ENCODE peak calls at places on chromosomes 7 and 10, in eight cellular contexts. B is adrenal gland, H is GM12878, O is H7, C is brain microvascular endothelial cell, J is lower lobe of right lung, N is IMR-90, T is heart right ventricle. L is an unnamed sample.

GRCh38 chr7:29884399-29885272 is 78.3 kb downstream of the WIPF3 start:
- DNase-seq in B (no peak), H (no peak), O (no peak), C (no peak), J (no peak), N (no peak), T (no peak), L (no peak)

GRCh38 chr10:22805304-22805703 is 90.9 kb upstream of the PIP4K2A start:
- DNase-seq in B (peak; percentile 10), H (no peak), O (no peak), C (no peak), J (no peak), N (peak; percentile 58), T (no peak), L (no peak)

GRCh38 chr10:29874604-29875269 is 184.6 kb downstream of the JCAD start:
- DNase-seq in B (no peak), H (no peak), O (no peak), C (no peak), J (no peak), N (no peak), T (no peak), L (no peak)

GRCh38 chr10:43192824-43193223 is 54.6 kb downstream of the CSGALNACT2 start:
- DNase-seq in B (no peak), H (no peak), O (peak; percentile 39), C (no peak), J (no peak), N (no peak), T (peak; percentile 2), L (no peak)

GRCh38 chr10:122112625-122113160 is 123.7 kb downstream of the TACC2 start:
- DNase-seq in B (peak; percentile 93), H (no peak), O (peak; percentile 97), C (peak; percentile 90), J (peak; percentile 91), N (peak; percentile 96), T (peak; percentile 87), L (no peak)

GRCh38 chr7:108455524-108455832 is 758 bp downstream of the NRCAM start:
- DNase-seq in B (no peak), H (no peak), O (no peak), C (no peak), J (no peak), N (no peak), T (no peak), L (no peak)

GRCh38 chr7:68488366-68489060 is 1109.8 kb upstream of the AUTS2 start:
- DNase-seq in B (peak; percentile 4), H (no peak), O (no peak), C (no peak), J (no peak), N (no peak), T (no peak), L (no peak)

GRCh38 chr7:140672382-140673062 is at the start of gene ADCK2:
- DNase-seq in B (peak; percentile 55), H (no peak), O (peak; percentile 98), C (no peak), J (peak; percentile 76), N (no peak), T (peak; percentile 40), L (peak; percentile 73)

GRCh38 chr7:157276091-157276561 is 60.7 kb upstream of the DNAJB6 start:
- DNase-seq in B (no peak), H (no peak), O (peak; percentile 82), C (no peak), J (no peak), N (no peak), T (no peak), L (no peak)

GRCh38 chr10:114513397-114513796 is 109.1 kb upstream of the AFAP1L2 start:
- DNase-seq in B (no peak), H (no peak), O (no peak), C (no peak), J (no peak), N (no peak), T (no peak), L (no peak)

GRCh38 chr10:19659920-19660655 is 156.1 kb upstream of the PLXDC2 start:
- DNase-seq in B (no peak), H (no peak), O (no peak), C (peak; percentile 51), J (no peak), N (peak; percentile 37), T (no peak), L (no peak)

GRCh38 chr10:124611738-124612137 is 132.4 kb downstream of the FAM53B start:
- DNase-seq in B (no peak), H (no peak), O (no peak), C (no peak), J (peak; percentile 63), N (no peak), T (no peak), L (no peak)

GRCh38 chr10:22714524-22715289 is at the start of gene PIP4K2A:
- DNase-seq in B (peak; percentile 77), H (no peak), O (peak; percentile 87), C (peak; percentile 21), J (peak; percentile 85), N (peak; percentile 67), T (peak; percentile 71), L (peak; percentile 89)

GRCh38 chr10:1109795-1110673 is 53.8 kb downstream of the WDR37 start:
- DNase-seq in B (peak; percentile 62), H (peak; percentile 53), O (peak; percentile 90), C (peak; percentile 79), J (no peak), N (peak; percentile 87), T (no peak), L (peak; percentile 65)

GRCh38 chr10:1107679-1108078 is 51.5 kb downstream of the WDR37 start:
- DNase-seq in B (no peak), H (no peak), O (no peak), C (no peak), J (no peak), N (no peak), T (no peak), L (no peak)

GRCh38 chr10:1104971-1105370 is 48.8 kb downstream of the WDR37 start:
- DNase-seq in B (no peak), H (no peak), O (no peak), C (no peak), J (no peak), N (no peak), T (no peak), L (no peak)

GRCh38 chr10:1103551-1103950 is 47.4 kb downstream of the WDR37 start:
- DNase-seq in B (no peak), H (no peak), O (no peak), C (no peak), J (no peak), N (no peak), T (no peak), L (no peak)

DNA sequence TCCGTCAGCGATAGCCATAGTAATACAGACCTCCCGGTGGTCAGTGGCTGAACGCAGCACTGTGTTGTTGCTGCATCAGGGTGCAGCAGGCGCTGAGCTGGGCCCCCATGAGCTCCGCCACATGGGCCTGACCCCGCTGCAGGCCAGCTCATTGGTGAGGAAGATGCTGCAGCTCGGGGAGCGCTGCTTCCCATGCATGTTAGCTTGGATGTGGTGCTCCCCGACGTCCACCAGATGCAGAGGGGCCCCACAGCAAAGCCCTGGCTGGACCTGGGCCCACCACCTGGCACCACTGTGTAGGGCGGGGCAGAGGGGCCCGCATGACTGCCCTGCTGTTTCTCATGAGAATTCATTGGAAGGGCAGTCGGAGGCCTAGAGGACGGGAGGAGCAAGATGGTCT is 50.8 kb downstream of the WDR37 start:
- DNase-seq in B (no peak), H (no peak), O (no peak), C (no peak), J (no peak), N (no peak), T (no peak), L (no peak)
- H3K36me3 ChIP-seq in B (no peaks in the 10 kb centered on the region), H (peaks cover 14% of the 10 kb centered on the region), O (peaks cover 7% of the 10 kb centered on the region), C (peaks cover 36% of the 10 kb centered on the region), J (peaks cover 94% of the 10 kb centered on the region), N (peaks cover 49% of the 10 kb centered on the region), T (peaks cover 97% of the 10 kb centered on the region), L (peaks cover 21% of the 10 kb centered on the region)

DNA sequence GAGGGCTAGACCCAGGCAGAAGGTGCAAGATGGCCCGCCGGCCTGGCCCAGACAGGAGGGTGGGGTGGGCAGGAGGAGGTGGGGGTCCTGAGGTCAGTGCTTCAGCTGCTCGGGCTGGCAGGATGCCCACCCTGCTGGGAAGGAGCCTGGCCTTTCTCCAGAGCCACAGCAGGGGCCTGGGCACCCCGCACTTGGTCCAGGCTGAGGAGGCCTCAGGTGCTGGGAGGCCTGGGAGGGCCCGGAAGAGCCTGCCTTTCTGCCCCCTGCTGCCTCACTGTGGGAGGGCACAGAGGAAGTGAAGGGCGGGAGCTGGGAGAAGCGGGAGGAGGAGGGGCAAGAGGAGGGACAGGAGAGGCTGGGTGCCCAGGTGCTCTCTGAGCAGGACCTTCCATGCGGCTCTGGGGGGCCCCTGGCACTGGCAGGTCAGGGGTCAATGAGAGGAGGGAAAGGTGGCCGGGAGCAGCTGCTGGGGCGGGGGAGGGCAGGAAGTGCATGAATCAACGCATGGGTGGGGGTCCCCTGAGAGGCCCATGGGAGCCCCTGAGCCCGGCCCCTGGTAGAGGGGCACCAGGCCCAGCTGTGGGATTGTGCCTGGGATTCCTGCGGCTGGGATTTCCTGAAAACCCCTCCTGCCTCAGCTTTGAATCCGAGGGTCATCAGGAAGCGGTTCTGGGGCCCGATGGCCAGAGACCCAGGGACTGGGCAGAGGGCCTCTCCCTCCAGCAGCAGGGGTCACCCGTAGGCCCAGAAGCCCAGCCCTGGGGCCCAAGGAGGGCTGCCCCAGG is 49.9 kb downstream of the PWWP2B start:
- DNase-seq in B (peak; percentile 60), H (peak; percentile 21), O (no peak), C (no peak), J (peak; percentile 88), N (peak; percentile 19), T (no peak), L (peak; percentile 48)
- H3K4me3 ChIP-seq in B (no peak overlapping the region), H (peak overlapping the region; percentile 16), O (no peak overlapping the region), C (no peak overlapping the region), J (peak overlapping the region; percentile 33), N (no peak overlapping the region), T (no peak overlapping the region), L (no peak overlapping the region)

GRCh38 chr7:27795977-27796376 is 56.0 kb downstream of the TAX1BP1 start:
- DNase-seq in B (no peak), H (no peak), O (no peak), C (no peak), J (no peak), N (no peak), T (no peak), L (no peak)
- H3K36me3 ChIP-seq in B (no peaks in the 10 kb centered on the region), H (peaks cover 7% of the 10 kb centered on the region), O (no peaks in the 10 kb centered on the region), C (peaks cover 17% of the 10 kb centered on the region), J (peaks cover 81% of the 10 kb centered on the region), N (peaks cover 12% of the 10 kb centered on the region), T (peaks cover 77% of the 10 kb centered on the region), L (no peaks in the 10 kb centered on the region)

GRCh38 chr10:69180525-69181204 is 631 bp downstream of the SUPV3L1 start:
- DNase-seq in B (peak; percentile 36), H (no peak), O (peak; percentile 30), C (peak; percentile 27), J (no peak), N (peak; percentile 32), T (no peak), L (no peak)

GRCh38 chr10:69179743-69180524 is at the start of gene SUPV3L1:
- DNase-seq in B (peak; percentile 97), H (peak; percentile 94), O (peak; percentile 91), C (peak; percentile 98), J (peak; percentile 96), N (peak; percentile 98), T (peak; percentile 95), L (peak; percentile 90)

GRCh38 chr10:69182005-69182404 is 2.0 kb downstream of the SUPV3L1 start:
- DNase-seq in B (no peak), H (no peak), O (no peak), C (no peak), J (no peak), N (no peak), T (no peak), L (no peak)

GRCh38 chr10:69179089-69179742 is 818 bp upstream of the SUPV3L1 start:
- DNase-seq in B (peak; percentile 44), H (no peak), O (peak; percentile 26), C (no peak), J (no peak), N (no peak), T (no peak), L (no peak)

GRCh38 chr10:69181433-69181832 is 1.4 kb downstream of the SUPV3L1 start:
- DNase-seq in B (no peak), H (no peak), O (no peak), C (no peak), J (no peak), N (no peak), T (no peak), L (no peak)
- H3K4me3 ChIP-seq in B (peak overlapping the region; percentile 71), H (peak overlapping the region; percentile 86), O (no peak overlapping the region), C (peak overlapping the region; percentile 96), J (peak overlapping the region; percentile 100), N (peak overlapping the region; percentile 76), T (peak overlapping the region; percentile 86), L (peak overlapping the region; percentile 98)